ENCODE peak calls at places on chromosome 18, in four cellular contexts. G is trophoblast cell, E is neuronal stem cell, O is mesenchymal stem cell. A is an unnamed sample.

GRCh38 chr18:10015941-10016819 is 102.4 kb downstream of the VAPA start:
- DNase-seq in G (peak; percentile 81), E (no peak), O (peak; percentile 99), A (no peak)

GRCh38 chr18:63970803-63971191 is 916 bp downstream of the SERPINB8 start:
- DNase-seq in G (peak; percentile 62), E (no peak), O (peak; percentile 72), A (peak; percentile 67)

GRCh38 chr18:79769698-79770500 is 27.8 kb upstream of the KCNG2 start:
- DNase-seq in G (no peak), E (no peak), O (no peak), A (no peak)

GRCh38 chr18:33951031-33951430 is 273.7 kb downstream of the NOL4 start:
- DNase-seq in G (no peak), E (no peak), O (no peak), A (no peak)

GRCh38 chr18:79548986-79549637 is 130.5 kb upstream of the CTDP1 start:
- DNase-seq in G (no peak), E (no peak), O (no peak), A (no peak)

GRCh38 chr18:26813043-26813442 is 52.5 kb downstream of the AQP4 start:
- DNase-seq in G (peak; percentile 33), E (no peak), O (peak; percentile 2), A (peak; percentile 57)

GRCh38 chr18:24181806-24182205 is 42.9 kb downstream of the CABYR start:
- DNase-seq in G (peak; percentile 21), E (no peak), O (peak; percentile 7), A (no peak)

GRCh38 chr18:63949068-63949737 is at the start of gene HMSD:
- DNase-seq in G (peak; percentile 64), E (peak; percentile 35), O (peak; percentile 79), A (peak; percentile 91)

DNA sequence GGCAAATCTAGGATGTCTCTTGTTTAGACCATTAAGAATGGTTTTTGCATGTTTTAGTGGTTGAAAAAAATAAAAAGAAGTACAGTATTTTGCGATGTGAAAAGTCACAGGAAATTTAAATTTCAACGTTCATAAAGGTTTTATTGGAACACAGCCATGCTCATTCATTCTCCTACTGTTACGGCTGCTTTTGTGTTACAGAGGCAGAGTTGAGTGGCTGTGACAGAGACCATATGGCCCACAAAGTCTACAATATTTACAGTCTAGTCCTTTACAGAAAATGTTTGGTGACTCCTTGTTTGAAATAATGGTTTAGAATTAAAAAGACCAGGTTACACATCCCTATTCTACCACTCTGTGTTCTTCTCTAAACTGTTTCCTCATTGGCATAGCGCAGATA is 48.1 kb downstream of the MYOM1 start:
- DNase-seq in G (no peak), E (no peak), O (no peak), A (no peak)
- H3K9ac ChIP-seq in G (no peak overlapping the region), E (no peak overlapping the region), O (no peak overlapping the region), A (no peak overlapping the region)

GRCh38 chr18:39389800-39390379 is 1824.3 kb upstream of the CELF4 start:
- DNase-seq in G (no peak), E (peak; percentile 21), O (no peak), A (peak; percentile 73)
- H2BK12ac ChIP-seq in G (no peak overlapping the region), E (no peak overlapping the region), O (no peak overlapping the region), A (no peak overlapping the region)

GRCh38 chr18:2411381-2411977 is 159.8 kb downstream of the METTL4 start:
- DNase-seq in G (peak; percentile 30), E (no peak), O (peak; percentile 54), A (no peak)
- H3K9ac ChIP-seq in G (no peak overlapping the region), E (no peak overlapping the region), O (peak overlapping the region; percentile 7), A (no peak overlapping the region)

DNA sequence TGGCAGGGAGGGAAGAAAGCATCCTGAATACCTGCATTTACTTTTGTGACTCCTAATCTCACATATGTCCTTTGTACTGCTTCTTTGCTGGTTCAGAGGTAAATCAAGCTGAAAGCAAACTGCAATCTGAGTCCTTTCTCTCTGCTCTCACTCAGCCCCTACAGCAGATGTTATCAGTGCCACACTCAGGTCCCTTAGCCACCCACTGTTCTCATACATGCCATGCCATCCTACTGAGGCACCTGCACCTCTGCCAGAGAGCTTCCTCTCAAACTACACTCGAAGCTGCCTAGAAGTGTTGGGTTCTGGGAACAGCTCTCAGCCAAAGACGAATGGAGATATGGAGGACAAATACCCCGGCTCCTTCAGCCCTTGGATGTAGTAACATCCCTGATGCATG is 244.5 kb downstream of the TXNL1 start:
- DNase-seq in G (no peak), E (no peak), O (no peak), A (no peak)
- H2BK12ac ChIP-seq in G (no peak overlapping the region), E (no peak overlapping the region), O (no peak overlapping the region), A (no peak overlapping the region)